ENCODE peak calls at places on chromosomes 13 and 19, in eight cellular contexts. T is suprapubic skin, V is B cell, D is choroid plexus epithelial cell, G is progenitor cell of endocrine pancreas, O is adrenal gland, L is ascending aorta, X is foreskin fibroblast. J is an unnamed sample.

GRCh38 chr19:20661150-20661819 is at the start of gene ZNF626:
- DNase-seq in D (peak), V (peak), G (peak), O (peak), L (peak), T (peak), X (peak), J (peak)

GRCh38 chr19:3785938-3786824 is at the start of gene MATK:
- DNase-seq in O (no peak), D (no peak), G (no peak), T (no peak), V (peak), L (no peak), X (no peak), J (no peak)

GRCh38 chr19:41860419-41861097 is 503 bp downstream of the RPS19 start:
- DNase-seq in D (peak), G (no peak), T (no peak), X (no peak), O (peak), V (no peak), L (no peak), J (no peak)

GRCh38 chr13:103730407-103730806 is 664.2 kb upstream of the SLC10A2 start:
- DNase-seq in X (no peak), T (no peak), G (no peak), V (no peak), D (no peak), L (no peak), O (no peak), J (no peak)

GRCh38 chr19:1019980-1020867 is 699 bp downstream of the TMEM259 start:
- DNase-seq in O (peak), X (no peak), L (no peak), T (no peak), V (no peak), G (no peak), D (no peak), J (no peak)

GRCh38 chr13:25371608-25372274 is at the start of gene ATP8A2:
- DNase-seq in O (peak), G (peak), L (no peak), V (no peak), X (no peak), T (no peak), D (no peak), J (peak)

GRCh38 chr13:76223565-76223964 is 587.4 kb downstream of the LMO7 start:
- DNase-seq in X (no peak), O (no peak), T (no peak), L (no peak), G (no peak), D (no peak), V (no peak), J (no peak)

GRCh38 chr19:52114691-52115090 is 19.1 kb upstream of the ZNF841 start:
- DNase-seq in G (no peak), L (no peak), V (no peak), O (no peak), X (no peak), T (no peak), D (no peak), J (no peak)

GRCh38 chr13:98129059-98129741 is 13.7 kb upstream of the FARP1 start:
- DNase-seq in V (no peak), X (peak), L (no peak), D (peak), O (no peak), G (no peak), T (no peak), J (no peak)

GRCh38 chr19:57099199-57099661 is 20.6 kb upstream of the USP29 start:
- DNase-seq in V (peak), D (peak), L (peak), G (no peak), T (no peak), X (peak), O (peak), J (peak)

GRCh38 chr13:77389617-77389984 is 62.7 kb upstream of the MYCBP2 start:
- DNase-seq in T (no peak), V (no peak), L (no peak), G (no peak), X (no peak), D (no peak), O (no peak), J (no peak)

GRCh38 chr19:15934332-15935078 is at the start of gene CYP4F11:
- DNase-seq in D (no peak), G (no peak), O (peak), L (peak), T (no peak), X (no peak), V (no peak), J (no peak)

GRCh38 chr19:4018775-4019504 is 11.4 kb downstream of the PIAS4 start:
- DNase-seq in X (no peak), V (peak), G (no peak), D (no peak), T (no peak), L (no peak), O (peak), J (no peak)

GRCh38 chr13:98478134-98479129 is 98.5 kb downstream of the STK24 start:
- DNase-seq in G (no peak), T (no peak), D (peak), V (no peak), L (no peak), O (no peak), X (peak), J (peak)

GRCh38 chr13:61833228-61833627 is 417.6 kb upstream of the PCDH20 start:
- DNase-seq in L (no peak), X (no peak), G (no peak), O (no peak), D (no peak), T (no peak), V (no peak), J (no peak)

GRCh38 chr13:41708648-41709175 is 251.4 kb downstream of the RGCC start:
- DNase-seq in T (no peak), G (no peak), O (no peak), X (no peak), L (no peak), D (no peak), V (no peak), J (no peak)

GRCh38 chr19:10317857-10318462 is 2.1 kb upstream of the FDX2 start:
- DNase-seq in G (no peak), T (no peak), L (no peak), D (no peak), X (no peak), V (no peak), O (no peak), J (no peak)

GRCh38 chr13:109389892-109390345 is 396.5 kb downstream of the IRS2 start:
- DNase-seq in X (peak), O (no peak), V (no peak), T (no peak), L (no peak), G (no peak), D (peak), J (no peak)

GRCh38 chr19:3073159-3073563 is 10.9 kb upstream of the TLE5 start:
- DNase-seq in V (no peak), G (no peak), T (no peak), L (no peak), X (peak), O (no peak), D (peak), J (no peak)

GRCh38 chr19:44587863-44588752 is 25.3 kb upstream of the IGSF23 start:
- DNase-seq in V (no peak), O (no peak), G (no peak), X (peak), D (peak), T (no peak), L (no peak), J (no peak)

GRCh38 chr13:99085139-99085845 is 107.4 kb upstream of the DOCK9 start:
- DNase-seq in L (no peak), G (no peak), V (peak), T (no peak), X (no peak), O (peak), D (no peak), J (peak)

GRCh38 chr13:101941095-101941777 is 460.6 kb downstream of the FGF14 start:
- DNase-seq in V (no peak), L (no peak), X (no peak), D (peak), T (no peak), G (no peak), O (no peak), J (no peak)

GRCh38 chr13:101945435-101945834 is 456.4 kb downstream of the FGF14 start:
- DNase-seq in T (no peak), D (peak), O (no peak), X (no peak), G (no peak), L (no peak), V (no peak), J (no peak)

GRCh38 chr13:101942535-101943157 is 459.2 kb downstream of the FGF14 start:
- DNase-seq in D (no peak), L (no peak), X (no peak), G (no peak), O (no peak), T (no peak), V (no peak), J (no peak)

GRCh38 chr13:101939370-101939769 is 462.5 kb downstream of the FGF14 start:
- DNase-seq in G (no peak), O (no peak), X (no peak), D (no peak), L (no peak), V (no peak), T (no peak), J (no peak)

DNA sequence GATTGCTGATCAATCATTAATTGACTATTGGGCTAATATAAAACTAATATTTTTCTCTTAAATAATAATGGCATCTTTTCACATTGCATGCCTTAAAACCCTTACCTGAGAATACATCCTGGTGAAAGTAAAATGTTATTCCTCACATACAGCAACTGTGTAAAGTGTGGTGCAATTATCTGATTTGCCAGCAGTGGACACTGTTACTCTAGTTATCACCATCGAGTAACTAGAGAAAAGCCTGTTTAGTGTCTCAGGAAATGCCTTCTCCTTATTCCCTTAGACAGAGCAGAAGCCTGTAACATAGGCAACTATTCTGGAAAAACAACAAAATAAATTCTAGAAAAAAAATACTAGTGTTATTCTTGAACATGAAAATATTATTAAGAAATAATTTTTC is 459.8 kb downstream of the FGF14 start:
- DNase-seq in V (no peak), O (no peak), D (peak), G (no peak), X (no peak), L (no peak), T (no peak), J (peak)
- TF ChIP-seq CTCF in V (no peak), O (no peak), D (peak), G (peak), X (peak), L (peak), T (peak), J (peak)

DNA sequence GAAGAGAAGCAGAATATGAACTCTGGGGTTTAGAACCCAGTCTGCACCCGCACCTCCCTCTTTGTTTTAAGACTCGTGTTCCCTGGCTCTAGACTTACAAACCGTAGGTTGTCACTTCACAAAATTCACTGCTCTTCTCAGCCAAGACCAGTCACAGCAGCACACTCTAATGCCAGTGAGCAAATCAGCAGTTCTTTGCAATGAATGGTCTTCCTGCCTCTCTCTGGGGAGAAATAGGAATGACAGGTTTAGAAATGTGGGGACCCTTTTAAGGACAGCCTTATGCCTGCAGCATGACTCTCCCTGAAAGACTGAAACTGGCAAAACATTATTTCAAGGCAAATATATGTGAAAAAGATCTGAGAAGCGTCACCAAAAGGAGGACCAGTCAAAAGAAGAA is 156.9 kb downstream of the KCTD15 start:
- DNase-seq in X (no peak), L (no peak), D (peak), G (no peak), V (no peak), O (no peak), T (no peak), J (no peak)
- TF ChIP-seq CTCF in X (no peak), L (no peak), D (peak), G (no peak), V (no peak), O (no peak), T (no peak), J (no peak)

GRCh38 chr19:12924621-12925310 is 5.7 kb upstream of the SYCE2 start:
- DNase-seq in O (no peak), T (no peak), V (no peak), D (no peak), G (no peak), X (no peak), L (no peak), J (no peak)
- TF ChIP-seq CTCF in O (no peak), T (no peak), V (no peak), D (no peak), G (no peak), X (no peak), L (no peak), J (no peak)

DNA sequence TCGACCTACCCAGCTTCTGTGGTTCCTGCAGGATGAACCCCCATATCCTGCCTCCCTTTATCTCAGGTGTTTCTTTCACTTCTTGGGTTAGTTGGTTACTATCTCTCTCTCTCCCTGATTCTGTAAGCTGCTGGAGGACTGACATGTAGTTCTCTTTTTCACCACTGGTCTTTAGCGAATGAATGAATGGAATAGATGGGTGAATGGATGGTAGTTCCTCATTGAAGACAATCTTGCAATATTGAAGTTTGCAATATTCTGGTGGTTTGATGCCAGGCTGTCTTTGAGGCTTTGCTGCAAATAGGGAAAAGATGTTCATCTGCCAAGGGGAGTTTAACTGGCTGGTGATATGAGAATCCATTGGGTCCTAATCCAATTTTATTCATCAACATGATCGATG is 120.2 kb downstream of the UBL3 start:
- DNase-seq in X (no peak), T (no peak), O (no peak), G (no peak), V (no peak), L (no peak), D (no peak), J (no peak)
- TF ChIP-seq CTCF in X (no peak), T (no peak), O (no peak), G (peak), V (no peak), L (no peak), D (no peak), J (peak)

GRCh38 chr13:44050450-44051063 is 170.9 kb downstream of the LACC1 start:
- DNase-seq in D (peak), T (no peak), V (peak), G (no peak), O (no peak), L (no peak), X (no peak), J (no peak)

GRCh38 chr13:44051405-44051804 is 171.7 kb downstream of the LACC1 start:
- DNase-seq in D (no peak), V (no peak), G (no peak), T (no peak), O (no peak), L (no peak), X (no peak), J (no peak)

GRCh38 chr13:44046428-44046827 is 166.7 kb downstream of the LACC1 start:
- DNase-seq in O (no peak), D (no peak), L (no peak), T (no peak), X (no peak), G (no peak), V (no peak), J (no peak)

GRCh38 chr13:44049546-44049945 is 169.8 kb downstream of the LACC1 start:
- DNase-seq in D (no peak), O (no peak), T (no peak), V (no peak), G (no peak), X (no peak), L (no peak), J (no peak)

GRCh38 chr13:44048326-44048725 is 168.6 kb downstream of the LACC1 start:
- DNase-seq in D (peak), T (no peak), G (no peak), O (no peak), V (no peak), L (no peak), X (no peak), J (no peak)
- TF ChIP-seq CTCF in D (no peak), T (no peak), G (no peak), O (no peak), V (no peak), L (no peak), X (no peak), J (no peak)

GRCh38 chr13:113122571-113123225 is at the start of gene F10:
- DNase-seq in G (peak), X (peak), O (peak), V (no peak), T (peak), D (peak), L (peak), J (no peak)
- TF ChIP-seq CTCF in G (peak), X (peak), O (no peak), V (no peak), T (no peak), D (no peak), L (no peak), J (no peak)

GRCh38 chr13:80011448-80012212 is 329.3 kb downstream of the SPRY2 start:
- DNase-seq in T (no peak), L (no peak), D (peak), O (peak), V (no peak), G (no peak), X (no peak), J (no peak)

GRCh38 chr13:80010846-80011245 is 330.1 kb downstream of the SPRY2 start:
- DNase-seq in T (no peak), L (no peak), X (no peak), G (no peak), D (no peak), V (no peak), O (no peak), J (no peak)

GRCh38 chr13:80010286-80010831 is 330.6 kb downstream of the SPRY2 start:
- DNase-seq in X (no peak), T (no peak), G (no peak), D (no peak), L (no peak), O (no peak), V (no peak), J (no peak)

GRCh38 chr13:80009760-80010159 is 331.2 kb downstream of the SPRY2 start:
- DNase-seq in V (no peak), D (peak), L (no peak), T (no peak), O (no peak), X (no peak), G (no peak), J (no peak)

GRCh38 chr13:80006940-80007339 is 334.0 kb downstream of the SPRY2 start:
- DNase-seq in T (no peak), L (no peak), O (no peak), D (no peak), V (no peak), G (no peak), X (no peak), J (no peak)
- TF ChIP-seq CTCF in T (no peak), L (no peak), O (no peak), D (no peak), V (no peak), G (no peak), X (no peak), J (no peak)

GRCh38 chr13:48826039-48826438 is 149.7 kb upstream of the FNDC3A start:
- DNase-seq in L (no peak), X (no peak), V (no peak), O (no peak), G (no peak), T (no peak), D (no peak), J (no peak)
- TF ChIP-seq CTCF in L (no peak), X (no peak), V (no peak), O (no peak), G (no peak), T (no peak), D (no peak), J (no peak)

GRCh38 chr19:46885411-46885810 is 24.6 kb downstream of the ARHGAP35 start:
- DNase-seq in G (no peak), V (no peak), X (no peak), O (no peak), D (no peak), T (no peak), L (no peak), J (no peak)

GRCh38 chr19:46887240-46887782 is 26.5 kb downstream of the ARHGAP35 start:
- DNase-seq in T (no peak), G (no peak), X (no peak), L (no peak), O (no peak), V (no peak), D (no peak), J (no peak)

GRCh38 chr19:46892252-46893179 is 31.7 kb downstream of the ARHGAP35 start:
- DNase-seq in V (peak), O (no peak), T (no peak), G (no peak), L (no peak), D (no peak), X (no peak), J (no peak)

GRCh38 chr19:46886546-46887239 is 25.9 kb downstream of the ARHGAP35 start:
- DNase-seq in V (no peak), G (no peak), T (no peak), D (no peak), X (no peak), O (no peak), L (no peak), J (no peak)

GRCh38 chr19:46890423-46891170 is 29.8 kb downstream of the ARHGAP35 start:
- DNase-seq in G (no peak), X (peak), T (no peak), L (no peak), O (no peak), V (no peak), D (peak), J (no peak)
- TF ChIP-seq CTCF in G (no peak), X (peak), T (no peak), L (no peak), O (no peak), V (no peak), D (peak), J (no peak)